ENCODE peak calls at places on chromosomes 5 and 9, in nine cellular contexts. R is fibroblast of mammary gland; U is Peyer's patch; N is stomach; K is A549; E is fibroblast of pulmonary artery; Y is cardiac fibroblast; L is CD8-positive, alpha-beta T cell; Q is AG09319. I is an unnamed sample.

GRCh38 chr5:4250254-4250653 is 654.6 kb downstream of the IRX1 start:
- DNase-seq in R (no peak), U (no peak), N (no peak), K (no peak), E (no peak), Y (no peak), L (no peak), Q (no peak), I (no peak)

GRCh38 chr5:169861934-169862333 is 118.4 kb downstream of the INSYN2B start:
- DNase-seq in R (peak), U (no peak), N (no peak), K (no peak), E (peak), Y (peak), L (no peak), Q (peak), I (no peak)

GRCh38 chr5:143506881-143507552 is 103.5 kb upstream of the NR3C1 start:
- DNase-seq in R (peak), U (no peak), N (no peak), K (peak), E (peak), Y (peak), L (no peak), Q (peak), I (no peak)

GRCh38 chr5:77758141-77758938 is 17.8 kb downstream of the TBCA start:
- DNase-seq in R (no peak), U (no peak), N (no peak), K (no peak), E (no peak), Y (no peak), L (no peak), Q (no peak), I (no peak)

GRCh38 chr5:137737349-137738256 is 1.7 kb upstream of the KLHL3 start:
- DNase-seq in R (peak), U (peak), N (peak), K (no peak), E (peak), Y (peak), L (peak), Q (no peak), I (no peak)

GRCh38 chr9:33287087-33287490 is 3.2 kb upstream of the NFX1 start:
- DNase-seq in R (peak), U (peak), N (peak), K (peak), E (peak), Y (peak), L (peak), Q (peak), I (peak)

GRCh38 chr5:57243286-57244137 is 69.7 kb downstream of the GPBP1 start:
- DNase-seq in R (no peak), U (no peak), N (no peak), K (no peak), E (no peak), Y (no peak), L (no peak), Q (no peak), I (no peak)

GRCh38 chr5:39176740-39177628 is 42.4 kb downstream of the FYB1 start:
- DNase-seq in R (no peak), U (peak), N (no peak), K (no peak), E (no peak), Y (no peak), L (peak), Q (no peak), I (no peak)

GRCh38 chr5:142097681-142098080 is 10.9 kb upstream of the NDFIP1 start:
- DNase-seq in R (no peak), U (no peak), N (no peak), K (no peak), E (no peak), Y (no peak), L (no peak), Q (no peak), I (no peak)

GRCh38 chr5:176780071-176780850 is 30.1 kb upstream of the UNC5A start:
- DNase-seq in R (no peak), U (peak), N (no peak), K (no peak), E (no peak), Y (no peak), L (no peak), Q (no peak), I (peak)

GRCh38 chr5:73339165-73339564 is 109.4 kb downstream of the FOXD1 start:
- DNase-seq in R (no peak), U (no peak), N (no peak), K (no peak), E (no peak), Y (no peak), L (no peak), Q (no peak), I (no peak)

GRCh38 chr9:87710448-87710847 is 15.5 kb upstream of the CTSL start:
- DNase-seq in R (no peak), U (no peak), N (no peak), K (no peak), E (no peak), Y (no peak), L (no peak), Q (no peak), I (no peak)

GRCh38 chr5:98415663-98416062 is 357.8 kb upstream of the RGMB start:
- DNase-seq in R (peak), U (no peak), N (no peak), K (no peak), E (no peak), Y (no peak), L (no peak), Q (no peak), I (no peak)

GRCh38 chr5:15786884-15787283 is 286.9 kb downstream of the FBXL7 start:
- DNase-seq in R (no peak), U (no peak), N (no peak), K (no peak), E (no peak), Y (no peak), L (no peak), Q (no peak), I (no peak)

GRCh38 chr9:99430301-99430700 is 208.2 kb downstream of the SEC61B start:
- DNase-seq in R (peak), U (no peak), N (no peak), K (no peak), E (peak), Y (peak), L (no peak), Q (no peak), I (no peak)

GRCh38 chr9:8815219-8815618 is 1015.6 kb upstream of the DMAC1 start:
- DNase-seq in R (no peak), U (no peak), N (no peak), K (no peak), E (no peak), Y (no peak), L (no peak), Q (no peak), I (no peak)

GRCh38 chr5:74356009-74356695 is 284.4 kb downstream of the ENC1 start:
- DNase-seq in R (no peak), U (no peak), N (no peak), K (no peak), E (no peak), Y (no peak), L (no peak), Q (no peak), I (peak)

GRCh38 chr9:118975736-118976135 is 393.5 kb downstream of the BRINP1 start:
- DNase-seq in R (peak), U (no peak), N (no peak), K (no peak), E (no peak), Y (no peak), L (no peak), Q (no peak), I (no peak)

GRCh38 chr9:16413509-16414016 is 456.9 kb downstream of the BNC2 start:
- DNase-seq in R (peak), U (no peak), N (no peak), K (peak), E (peak), Y (peak), L (no peak), Q (peak), I (no peak)

GRCh38 chr9:114988962-114989599 is 58.7 kb upstream of the TNFSF8 start:
- DNase-seq in R (peak), U (no peak), N (no peak), K (no peak), E (no peak), Y (no peak), L (no peak), Q (no peak), I (no peak)

GRCh38 chr9:132006657-132007370 is 72.9 kb downstream of the MED27 start:
- DNase-seq in R (peak), U (no peak), N (no peak), K (no peak), E (peak), Y (peak), L (no peak), Q (no peak), I (no peak)

GRCh38 chr5:2739360-2740050 is 12.0 kb downstream of the IRX2 start:
- DNase-seq in R (no peak), U (no peak), N (peak), K (no peak), E (no peak), Y (no peak), L (peak), Q (no peak), I (peak)

GRCh38 chr5:59346514-59346913 is 547.0 kb downstream of the PDE4D start:
- DNase-seq in R (no peak), U (no peak), N (no peak), K (no peak), E (no peak), Y (no peak), L (no peak), Q (no peak), I (no peak)

GRCh38 chr9:133824802-133825186 is 86.6 kb upstream of the SARDH start:
- DNase-seq in R (no peak), U (no peak), N (no peak), K (no peak), E (no peak), Y (no peak), L (no peak), Q (no peak), I (no peak)

GRCh38 chr5:79924936-79925893 is 65.8 kb downstream of the MTX3 start:
- DNase-seq in R (peak), U (no peak), N (no peak), K (peak), E (peak), Y (peak), L (no peak), Q (no peak), I (no peak)

GRCh38 chr5:119287547-119288073 is 68.2 kb upstream of the TNFAIP8 start:
- DNase-seq in R (no peak), U (no peak), N (no peak), K (peak), E (no peak), Y (no peak), L (no peak), Q (no peak), I (no peak)

GRCh38 chr9:117160254-117160653 is 254.6 kb downstream of the ASTN2 start:
- DNase-seq in R (no peak), U (no peak), N (no peak), K (peak), E (no peak), Y (no peak), L (no peak), Q (no peak), I (no peak)

GRCh38 chr9:33447404-33448158 is at the start of gene AQP3:
- DNase-seq in R (no peak), U (peak), N (peak), K (peak), E (peak), Y (peak), L (peak), Q (no peak), I (peak)

GRCh38 chr9:76620586-76620985 is 143.7 kb upstream of the PCA3 start:
- DNase-seq in R (peak), U (no peak), N (no peak), K (no peak), E (no peak), Y (peak), L (no peak), Q (no peak), I (no peak)

GRCh38 chr5:112706446-112707016 is 31.2 kb upstream of the APC start:
- DNase-seq in R (no peak), U (no peak), N (no peak), K (no peak), E (no peak), Y (no peak), L (no peak), Q (no peak), I (no peak)

GRCh38 chr9:36924071-36924470 is 110.0 kb downstream of the PAX5 start:
- DNase-seq in R (peak), U (no peak), N (no peak), K (peak), E (peak), Y (peak), L (no peak), Q (peak), I (no peak)

GRCh38 chr9:75974006-75974766 is 83.7 kb downstream of the PCSK5 start:
- DNase-seq in R (no peak), U (no peak), N (no peak), K (no peak), E (no peak), Y (peak), L (no peak), Q (no peak), I (no peak)

GRCh38 chr5:124438390-124439380 is 307.8 kb downstream of the ZNF608 start:
- DNase-seq in R (no peak), U (no peak), N (no peak), K (no peak), E (no peak), Y (no peak), L (no peak), Q (no peak), I (no peak)

GRCh38 chr5:123094919-123095693 is 6.1 kb downstream of the PRDM6 start:
- DNase-seq in R (no peak), U (no peak), N (no peak), K (no peak), E (no peak), Y (no peak), L (no peak), Q (no peak), I (no peak)
- TF ChIP-seq CTCF in R (no peak), U (no peak), N (no peak), K (no peak), E (no peak), Y (no peak), L (no peak), Q (no peak), I (no peak)

GRCh38 chr5:149235841-149236240 is 35.8 kb upstream of the AFAP1L1 start:
- DNase-seq in R (no peak), U (no peak), N (no peak), K (no peak), E (no peak), Y (no peak), L (no peak), Q (no peak), I (no peak)

GRCh38 chr5:149240354-149240998 is 31.2 kb upstream of the AFAP1L1 start:
- DNase-seq in R (no peak), U (peak), N (peak), K (no peak), E (no peak), Y (no peak), L (peak), Q (no peak), I (no peak)

GRCh38 chr5:149239917-149240316 is 31.7 kb upstream of the AFAP1L1 start:
- DNase-seq in R (no peak), U (no peak), N (no peak), K (no peak), E (no peak), Y (no peak), L (no peak), Q (no peak), I (no peak)

GRCh38 chr5:149238540-149238939 is 33.1 kb upstream of the AFAP1L1 start:
- DNase-seq in R (no peak), U (no peak), N (no peak), K (no peak), E (peak), Y (peak), L (no peak), Q (no peak), I (no peak)

DNA sequence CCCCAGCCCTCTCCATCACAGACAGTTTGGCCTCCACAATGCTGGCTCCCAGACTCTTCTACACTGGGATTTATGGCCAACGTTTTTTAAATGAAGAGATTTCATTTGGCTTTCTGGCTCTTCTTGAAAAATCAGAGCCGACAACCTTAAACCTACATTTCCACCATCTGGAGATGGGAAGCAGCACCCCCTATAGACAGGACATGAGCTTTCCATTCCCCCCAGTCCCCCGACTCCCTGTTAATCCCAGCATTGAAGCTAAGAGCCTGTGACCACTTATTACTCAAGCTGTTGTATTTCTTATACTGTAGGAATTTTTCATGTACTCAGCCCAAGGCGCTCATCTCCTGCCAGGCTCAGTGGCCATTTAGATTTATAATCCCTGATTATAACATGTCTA is 34.0 kb upstream of the AFAP1L1 start:
- DNase-seq in R (no peak), U (no peak), N (no peak), K (no peak), E (peak), Y (no peak), L (no peak), Q (no peak), I (no peak)
- TF ChIP-seq CTCF in R (peak), U (no peak), N (no peak), K (no peak), E (peak), Y (peak), L (no peak), Q (peak), I (no peak)

DNA sequence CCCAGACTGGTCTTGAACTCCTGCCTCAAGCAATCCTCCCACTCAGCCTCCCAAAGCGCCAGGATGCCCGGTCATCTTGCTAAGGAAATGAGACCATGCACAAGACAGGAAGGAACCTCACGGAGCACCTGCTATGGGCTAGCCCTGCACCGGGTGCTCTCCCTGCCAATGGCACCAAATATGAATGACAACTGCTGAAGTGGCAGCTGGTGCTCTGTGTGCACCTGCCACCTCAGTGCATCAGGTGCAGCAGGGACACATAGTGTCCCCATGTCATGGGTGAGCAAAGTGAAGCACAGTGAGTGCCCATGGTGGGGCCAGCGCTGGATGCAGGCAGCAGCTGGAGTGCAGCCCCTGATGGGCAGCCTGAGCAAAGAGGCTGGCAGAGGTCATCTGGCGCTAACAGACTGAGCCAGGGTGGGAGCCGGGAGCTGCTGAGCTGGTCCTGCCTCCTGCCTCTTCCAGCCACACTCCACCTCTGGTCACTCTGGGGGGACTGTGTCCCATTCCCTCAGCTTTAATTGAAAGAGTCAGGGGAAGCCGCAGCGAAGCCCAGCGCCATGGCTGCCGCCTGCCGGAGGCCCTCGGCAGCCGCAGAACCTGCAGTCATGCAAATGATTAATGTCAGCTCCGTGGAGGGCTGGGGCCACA is 46.4 kb downstream of the BARX1 start:
- DNase-seq in R (no peak), U (no peak), N (peak), K (no peak), E (no peak), Y (no peak), L (no peak), Q (no peak), I (no peak)
- TF ChIP-seq CTCF in R (no peak), U (no peak), N (no peak), K (no peak), E (no peak), Y (no peak), L (no peak), Q (no peak), I (no peak)

GRCh38 chr5:157858527-157859226 is at the start of gene CLINT1:
- DNase-seq in R (peak), U (peak), N (peak), K (peak), E (peak), Y (peak), L (peak), Q (peak), I (peak)
- TF ChIP-seq CTCF in R (no peak), U (no peak), N (no peak), K (no peak), E (no peak), Y (no peak), L (no peak), Q (no peak), I (no peak)

GRCh38 chr5:55575815-55576583 is 41.2 kb upstream of the PLPP1 start:
- DNase-seq in R (no peak), U (no peak), N (no peak), K (peak), E (peak), Y (peak), L (no peak), Q (no peak), I (peak)
- TF ChIP-seq CTCF in R (no peak), U (no peak), N (no peak), K (no peak), E (no peak), Y (no peak), L (no peak), Q (no peak), I (no peak)

DNA sequence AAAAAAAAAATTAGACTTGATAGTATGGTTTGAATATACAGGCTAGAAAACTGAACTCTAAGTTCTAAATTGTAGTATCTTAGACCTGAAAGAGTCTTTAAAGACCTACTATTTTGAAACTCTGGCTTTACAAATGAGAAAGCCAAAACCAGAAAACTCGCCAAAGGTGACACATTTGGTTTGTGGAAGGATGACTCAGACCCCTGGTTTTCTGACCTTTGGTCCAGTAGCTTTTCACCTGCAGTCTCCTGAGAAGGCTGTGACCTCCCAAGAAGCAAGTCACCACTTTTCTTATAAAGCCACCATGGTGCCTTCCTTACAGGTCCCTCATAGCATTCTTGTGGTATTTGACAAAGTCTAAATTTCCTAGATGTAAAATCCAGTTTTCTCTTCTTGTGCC is 102.1 kb upstream of the CEP78 start:
- DNase-seq in R (no peak), U (no peak), N (no peak), K (no peak), E (no peak), Y (no peak), L (no peak), Q (no peak), I (no peak)
- TF ChIP-seq CTCF in R (no peak), U (no peak), N (no peak), K (no peak), E (no peak), Y (no peak), L (no peak), Q (no peak), I (no peak)

GRCh38 chr9:547309-547708 is 294.2 kb upstream of the DMRT1 start:
- DNase-seq in R (no peak), U (no peak), N (no peak), K (no peak), E (no peak), Y (no peak), L (no peak), Q (no peak), I (no peak)
- TF ChIP-seq CTCF in R (no peak), U (no peak), N (no peak), K (no peak), E (no peak), Y (no peak), L (no peak), Q (no peak), I (no peak)

DNA sequence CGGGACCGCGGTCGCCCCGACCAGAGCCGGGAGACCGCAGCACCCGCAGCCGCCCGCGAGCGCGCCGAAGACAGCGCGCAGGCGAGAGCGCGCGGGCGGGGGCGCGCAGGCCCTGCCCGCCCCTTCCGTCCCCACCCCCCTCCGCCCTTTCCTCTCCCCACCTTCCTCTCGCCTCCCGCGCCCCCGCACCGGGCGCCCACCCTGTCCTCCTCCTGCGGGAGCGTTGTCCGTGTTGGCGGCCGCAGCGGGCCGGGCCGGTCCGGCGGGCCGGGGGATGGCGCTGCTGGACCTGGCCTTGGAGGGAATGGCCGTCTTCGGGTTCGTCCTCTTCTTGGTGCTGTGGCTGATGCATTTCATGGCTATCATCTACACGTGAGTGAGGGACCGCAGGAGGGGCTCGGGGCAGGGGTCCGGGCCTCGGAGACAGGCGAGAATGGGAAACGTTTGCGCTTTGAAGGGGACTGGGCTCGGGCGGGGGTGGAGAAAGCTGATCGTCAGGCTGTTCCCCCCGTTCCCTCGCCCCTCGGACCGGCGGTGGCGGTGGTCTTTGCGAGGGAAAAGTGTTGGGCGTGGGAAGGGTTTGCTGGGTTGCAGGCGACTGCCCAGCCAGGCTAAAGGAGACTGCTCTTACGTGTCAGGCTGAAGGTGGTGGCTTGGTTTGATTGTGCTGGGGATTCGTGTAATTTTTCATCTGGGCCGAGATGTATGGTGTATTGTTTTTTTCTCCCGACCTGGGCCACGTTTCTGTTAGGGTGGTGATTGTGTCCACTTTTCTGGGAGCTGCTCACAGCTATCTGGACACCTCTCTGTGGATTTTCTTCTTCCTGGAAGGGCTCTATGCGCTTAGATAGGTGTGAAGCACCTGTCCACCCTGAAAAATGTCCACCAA is 572 bp downstream of the UGCG start:
- DNase-seq in R (peak), U (peak), N (no peak), K (peak), E (peak), Y (peak), L (no peak), Q (no peak), I (peak)
- TF ChIP-seq CTCF in R (no peak), U (no peak), N (no peak), K (peak), E (no peak), Y (no peak), L (no peak), Q (peak), I (peak)